ENCODE peak calls at places on chromosomes 16 and 17, in seven cellular contexts. One of them, this sample, is unnamed.

GRCh38 chr17:75457047-75457654 is 716 bp downstream of the TMEM94 start:
- DNase-seq in H1: no peak
- DNase-seq in H9: peak; percentile 87
- DNase-seq in neuronal stem cell: no peak
- DNase-seq in IMR-90: peak; percentile 45
- DNase-seq in mesenchymal stem cell: peak; percentile 64
- DNase-seq in trophoblast cell: no peak
- DNase-seq in this sample: peak; percentile 83

GRCh38 chr17:17724307-17724921 is 43.2 kb downstream of the RAI1 start:
- DNase-seq in H1: no peak
- DNase-seq in H9: peak; percentile 86
- DNase-seq in neuronal stem cell: peak; percentile 86
- DNase-seq in IMR-90: peak; percentile 54
- DNase-seq in mesenchymal stem cell: peak; percentile 79
- DNase-seq in trophoblast cell: no peak
- DNase-seq in this sample: peak; percentile 92

GRCh38 chr17:67970783-67971182 is 25.5 kb downstream of the C17orf58 start:
- DNase-seq in H1: no peak
- DNase-seq in H9: no peak
- DNase-seq in neuronal stem cell: no peak
- DNase-seq in IMR-90: no peak
- DNase-seq in mesenchymal stem cell: no peak
- DNase-seq in trophoblast cell: no peak
- DNase-seq in this sample: no peak

GRCh38 chr17:36475346-36475970 is 11.0 kb upstream of the ZNHIT3 start:
- DNase-seq in H1: no peak
- DNase-seq in H9: no peak
- DNase-seq in neuronal stem cell: no peak
- DNase-seq in IMR-90: no peak
- DNase-seq in mesenchymal stem cell: no peak
- DNase-seq in trophoblast cell: no peak
- DNase-seq in this sample: no peak

GRCh38 chr16:89280546-89281188 is 63.2 kb downstream of the ZNF778 start:
- DNase-seq in H1: no peak
- DNase-seq in H9: no peak
- DNase-seq in neuronal stem cell: no peak
- DNase-seq in IMR-90: no peak
- DNase-seq in mesenchymal stem cell: no peak
- DNase-seq in trophoblast cell: no peak
- DNase-seq in this sample: no peak

GRCh38 chr17:601462-602303 is 113.0 kb downstream of the VPS53 start:
- DNase-seq in H1: no peak
- DNase-seq in H9: no peak
- DNase-seq in neuronal stem cell: no peak
- DNase-seq in IMR-90: peak; percentile 87
- DNase-seq in mesenchymal stem cell: peak; percentile 29
- DNase-seq in trophoblast cell: peak; percentile 20
- DNase-seq in this sample: no peak

GRCh38 chr17:63596856-63597557 is 3.7 kb upstream of the TACO1 start:
- DNase-seq in H1: no peak
- DNase-seq in H9: no peak
- DNase-seq in neuronal stem cell: no peak
- DNase-seq in IMR-90: no peak
- DNase-seq in mesenchymal stem cell: no peak
- DNase-seq in trophoblast cell: no peak
- DNase-seq in this sample: no peak

GRCh38 chr17:56451629-56452028 is 141.9 kb upstream of the NOG start:
- DNase-seq in H1: no peak
- DNase-seq in H9: no peak
- DNase-seq in neuronal stem cell: no peak
- DNase-seq in IMR-90: peak; percentile 25
- DNase-seq in mesenchymal stem cell: no peak
- DNase-seq in trophoblast cell: no peak
- DNase-seq in this sample: no peak

GRCh38 chr17:65514082-65514481 is 47.4 kb downstream of the AXIN2 start:
- DNase-seq in H1: no peak
- DNase-seq in H9: no peak
- DNase-seq in neuronal stem cell: no peak
- DNase-seq in IMR-90: peak; percentile 56
- DNase-seq in mesenchymal stem cell: no peak
- DNase-seq in trophoblast cell: peak; percentile 35
- DNase-seq in this sample: no peak

GRCh38 chr17:42672038-42672437 is 4.8 kb downstream of the PLEKHH3 start:
- DNase-seq in H1: no peak
- DNase-seq in H9: peak; percentile 74
- DNase-seq in neuronal stem cell: no peak
- DNase-seq in IMR-90: no peak
- DNase-seq in mesenchymal stem cell: no peak
- DNase-seq in trophoblast cell: no peak
- DNase-seq in this sample: no peak

GRCh38 chr16:66389256-66390175 is 23.0 kb downstream of the CDH5 start:
- DNase-seq in H1: no peak
- DNase-seq in H9: peak; percentile 5
- DNase-seq in neuronal stem cell: no peak
- DNase-seq in IMR-90: no peak
- DNase-seq in mesenchymal stem cell: no peak
- DNase-seq in trophoblast cell: no peak
- DNase-seq in this sample: no peak

GRCh38 chr16:88800277-88800592 is 3.4 kb upstream of the CDT1 start:
- DNase-seq in H1: no peak
- DNase-seq in H9: no peak
- DNase-seq in neuronal stem cell: no peak
- DNase-seq in IMR-90: no peak
- DNase-seq in mesenchymal stem cell: no peak
- DNase-seq in trophoblast cell: no peak
- DNase-seq in this sample: no peak

GRCh38 chr16:87918866-87919680 is 17.3 kb downstream of the CA5A start:
- DNase-seq in H1: no peak
- DNase-seq in H9: no peak
- DNase-seq in neuronal stem cell: no peak
- DNase-seq in IMR-90: no peak
- DNase-seq in mesenchymal stem cell: no peak
- DNase-seq in trophoblast cell: no peak
- DNase-seq in this sample: no peak

GRCh38 chr16:67370686-67371085 is 22.6 kb downstream of the TPPP3 start:
- DNase-seq in H1: no peak
- DNase-seq in H9: no peak
- DNase-seq in neuronal stem cell: no peak
- DNase-seq in IMR-90: no peak
- DNase-seq in mesenchymal stem cell: no peak
- DNase-seq in trophoblast cell: no peak
- DNase-seq in this sample: no peak

GRCh38 chr16:67942200-67942509 is 1.8 kb downstream of the LCAT start:
- DNase-seq in H1: peak; percentile 49
- DNase-seq in H9: peak; percentile 81
- DNase-seq in neuronal stem cell: no peak
- DNase-seq in IMR-90: peak; percentile 20
- DNase-seq in mesenchymal stem cell: peak; percentile 50
- DNase-seq in trophoblast cell: no peak
- DNase-seq in this sample: peak; percentile 75

GRCh38 chr16:27600386-27600785 is 50.4 kb downstream of the KATNIP start:
- DNase-seq in H1: no peak
- DNase-seq in H9: peak; percentile 64
- DNase-seq in neuronal stem cell: peak; percentile 29
- DNase-seq in IMR-90: no peak
- DNase-seq in mesenchymal stem cell: no peak
- DNase-seq in trophoblast cell: no peak
- DNase-seq in this sample: peak; percentile 41

GRCh38 chr17:20852541-20853370 is 190.1 kb downstream of the USP22 start:
- DNase-seq in H1: no peak
- DNase-seq in H9: peak; percentile 85
- DNase-seq in neuronal stem cell: peak; percentile 46
- DNase-seq in IMR-90: no peak
- DNase-seq in mesenchymal stem cell: peak; percentile 46
- DNase-seq in trophoblast cell: peak; percentile 4
- DNase-seq in this sample: peak; percentile 88

GRCh38 chr17:17412331-17412730 is 64.5 kb upstream of the MED9 start:
- DNase-seq in H1: no peak
- DNase-seq in H9: no peak
- DNase-seq in neuronal stem cell: no peak
- DNase-seq in IMR-90: peak; percentile 82
- DNase-seq in mesenchymal stem cell: peak; percentile 35
- DNase-seq in trophoblast cell: peak; percentile 79
- DNase-seq in this sample: no peak

GRCh38 chr17:4074831-4075495 is 67.9 kb downstream of the ZZEF1 start:
- DNase-seq in H1: no peak
- DNase-seq in H9: no peak
- DNase-seq in neuronal stem cell: peak; percentile 29
- DNase-seq in IMR-90: peak; percentile 47
- DNase-seq in mesenchymal stem cell: peak; percentile 44
- DNase-seq in trophoblast cell: peak; percentile 92
- DNase-seq in this sample: peak; percentile 58

GRCh38 chr17:37585066-37585465 is 24.2 kb downstream of the SYNRG start:
- DNase-seq in H1: no peak
- DNase-seq in H9: no peak
- DNase-seq in neuronal stem cell: no peak
- DNase-seq in IMR-90: no peak
- DNase-seq in mesenchymal stem cell: no peak
- DNase-seq in trophoblast cell: no peak
- DNase-seq in this sample: no peak

GRCh38 chr16:69494993-69495392 is 70.6 kb downstream of the CYB5B start:
- DNase-seq in H1: peak; percentile 29
- DNase-seq in H9: peak; percentile 74
- DNase-seq in neuronal stem cell: no peak
- DNase-seq in IMR-90: no peak
- DNase-seq in mesenchymal stem cell: no peak
- DNase-seq in trophoblast cell: peak; percentile 27
- DNase-seq in this sample: peak; percentile 69

GRCh38 chr16:87459833-87460232 is 33.0 kb downstream of the ZCCHC14 start:
- DNase-seq in H1: no peak
- DNase-seq in H9: no peak
- DNase-seq in neuronal stem cell: no peak
- DNase-seq in IMR-90: no peak
- DNase-seq in mesenchymal stem cell: no peak
- DNase-seq in trophoblast cell: no peak
- DNase-seq in this sample: no peak

GRCh38 chr17:12282056-12282455 is 261.4 kb downstream of the MAP2K4 start:
- DNase-seq in H1: no peak
- DNase-seq in H9: no peak
- DNase-seq in neuronal stem cell: no peak
- DNase-seq in IMR-90: peak; percentile 90
- DNase-seq in mesenchymal stem cell: peak; percentile 66
- DNase-seq in trophoblast cell: no peak
- DNase-seq in this sample: no peak

GRCh38 chr16:7378024-7378695 is 45.5 kb downstream of the RBFOX1 start:
- DNase-seq in H1: no peak
- DNase-seq in H9: no peak
- DNase-seq in neuronal stem cell: no peak
- DNase-seq in IMR-90: no peak
- DNase-seq in mesenchymal stem cell: no peak
- DNase-seq in trophoblast cell: no peak
- DNase-seq in this sample: no peak
- H3K23ac ChIP-seq in H1: no peak overlapping the region
- H3K23ac ChIP-seq in H9: no peak overlapping the region
- H3K23ac ChIP-seq in neuronal stem cell: no peak overlapping the region
- H3K23ac ChIP-seq in IMR-90: no peak overlapping the region
- H3K23ac ChIP-seq in mesenchymal stem cell: no peak overlapping the region
- H3K23ac ChIP-seq in trophoblast cell: no peak overlapping the region
- H3K23ac ChIP-seq in this sample: no peak overlapping the region

DNA sequence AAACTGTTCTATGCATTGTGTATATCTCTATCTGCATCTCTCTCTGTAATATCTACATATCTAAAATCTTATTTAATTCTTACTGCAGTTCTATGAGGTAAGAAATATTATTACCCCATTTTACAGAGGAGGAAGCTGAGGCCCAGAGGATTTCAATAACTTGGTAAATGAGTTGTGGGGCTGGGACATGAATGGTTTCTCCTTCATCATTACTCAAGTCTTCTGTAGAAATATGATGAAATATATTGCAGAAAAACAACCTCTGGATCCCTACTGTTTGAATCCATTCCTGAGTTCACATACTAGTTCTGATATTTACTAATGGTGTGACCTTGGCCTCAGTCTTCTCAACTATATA is 45.5 kb upstream of the NLK start:
- DNase-seq in H1: no peak
- DNase-seq in H9: no peak
- DNase-seq in neuronal stem cell: no peak
- DNase-seq in IMR-90: no peak
- DNase-seq in mesenchymal stem cell: no peak
- DNase-seq in trophoblast cell: no peak
- DNase-seq in this sample: no peak
- H3K23ac ChIP-seq in H1: no peak overlapping the region
- H3K23ac ChIP-seq in H9: no peak overlapping the region
- H3K23ac ChIP-seq in neuronal stem cell: no peak overlapping the region
- H3K23ac ChIP-seq in IMR-90: no peak overlapping the region
- H3K23ac ChIP-seq in mesenchymal stem cell: no peak overlapping the region
- H3K23ac ChIP-seq in trophoblast cell: no peak overlapping the region
- H3K23ac ChIP-seq in this sample: no peak overlapping the region

GRCh38 chr16:71567931-71568330 is 9.0 kb downstream of the TAT start:
- DNase-seq in H1: no peak
- DNase-seq in H9: no peak
- DNase-seq in neuronal stem cell: no peak
- DNase-seq in IMR-90: no peak
- DNase-seq in mesenchymal stem cell: no peak
- DNase-seq in trophoblast cell: no peak
- DNase-seq in this sample: no peak
- H3K23ac ChIP-seq in H1: no peak overlapping the region
- H3K23ac ChIP-seq in H9: no peak overlapping the region
- H3K23ac ChIP-seq in neuronal stem cell: no peak overlapping the region
- H3K23ac ChIP-seq in IMR-90: no peak overlapping the region
- H3K23ac ChIP-seq in mesenchymal stem cell: no peak overlapping the region
- H3K23ac ChIP-seq in trophoblast cell: no peak overlapping the region
- H3K23ac ChIP-seq in this sample: no peak overlapping the region

GRCh38 chr16:20916927-20917326 is 16.4 kb downstream of the LYRM1 start:
- DNase-seq in H1: no peak
- DNase-seq in H9: no peak
- DNase-seq in neuronal stem cell: no peak
- DNase-seq in IMR-90: no peak
- DNase-seq in mesenchymal stem cell: no peak
- DNase-seq in trophoblast cell: no peak
- DNase-seq in this sample: no peak

GRCh38 chr16:20920091-20920490 is 19.5 kb downstream of the LYRM1 start:
- DNase-seq in H1: no peak
- DNase-seq in H9: no peak
- DNase-seq in neuronal stem cell: no peak
- DNase-seq in IMR-90: no peak
- DNase-seq in mesenchymal stem cell: no peak
- DNase-seq in trophoblast cell: no peak
- DNase-seq in this sample: no peak

GRCh38 chr16:20916289-20916688 is 15.7 kb downstream of the LYRM1 start:
- DNase-seq in H1: no peak
- DNase-seq in H9: no peak
- DNase-seq in neuronal stem cell: no peak
- DNase-seq in IMR-90: no peak
- DNase-seq in mesenchymal stem cell: no peak
- DNase-seq in trophoblast cell: no peak
- DNase-seq in this sample: no peak

GRCh38 chr16:20918486-20919239 is 18.1 kb downstream of the LYRM1 start:
- DNase-seq in H1: no peak
- DNase-seq in H9: no peak
- DNase-seq in neuronal stem cell: no peak
- DNase-seq in IMR-90: peak; percentile 35
- DNase-seq in mesenchymal stem cell: peak; percentile 26
- DNase-seq in trophoblast cell: no peak
- DNase-seq in this sample: no peak

DNA sequence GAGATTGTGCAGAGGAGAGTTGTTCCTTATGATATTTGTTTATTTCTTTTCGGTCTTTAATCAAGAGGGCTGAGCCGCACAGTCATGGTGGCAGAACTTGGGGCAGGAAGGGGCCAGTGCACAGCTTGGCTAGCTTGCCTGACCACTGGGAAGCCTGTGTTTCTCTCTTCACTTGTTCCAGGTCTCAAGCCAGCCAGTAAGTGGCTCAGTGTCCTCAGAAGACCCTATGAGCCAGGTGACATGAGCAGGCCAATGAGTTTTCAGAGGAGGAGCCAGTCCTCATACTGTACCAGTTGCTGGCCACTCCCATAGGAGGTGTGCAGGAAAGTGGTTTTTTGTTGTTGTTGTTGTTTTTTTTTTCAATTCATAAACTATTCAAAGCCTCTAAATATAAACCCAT is 15.2 kb downstream of the LYRM1 start:
- DNase-seq in H1: no peak
- DNase-seq in H9: no peak
- DNase-seq in neuronal stem cell: no peak
- DNase-seq in IMR-90: no peak
- DNase-seq in mesenchymal stem cell: no peak
- DNase-seq in trophoblast cell: no peak
- DNase-seq in this sample: no peak
- H3K23ac ChIP-seq in H1: no peak overlapping the region
- H3K23ac ChIP-seq in H9: no peak overlapping the region
- H3K23ac ChIP-seq in neuronal stem cell: no peak overlapping the region
- H3K23ac ChIP-seq in IMR-90: no peak overlapping the region
- H3K23ac ChIP-seq in mesenchymal stem cell: no peak overlapping the region
- H3K23ac ChIP-seq in trophoblast cell: no peak overlapping the region
- H3K23ac ChIP-seq in this sample: no peak overlapping the region